ENCODE peak calls at places on chromosomes 5 and 9, in ten cellular contexts. E, G, V, T, N, B, Q, L, W and M are unnamed samples.
A peak's percentile ranks its signal among the peaks of the same experiment; 100 is the strongest.

GRCh38 chr5:37165761-37166160 is 83.4 kb downstream of the CPLANE1 start:
- DNase-seq in E (no peak), G (no peak), V (no peak), T (no peak), N (no peak), B (no peak), Q (no peak), L (no peak), W (no peak), M (no peak)

GRCh38 chr9:110939053-110939452 is 99.2 kb downstream of the LPAR1 start:
- DNase-seq in E (no peak), G (no peak), V (no peak), T (no peak), N (no peak), B (no peak), Q (no peak), L (no peak), W (no peak), M (no peak)

GRCh38 chr9:137708590-137709284 is 89.9 kb downstream of the EHMT1 start:
- DNase-seq in E (no peak), G (peak; percentile 88), V (no peak), T (no peak), N (no peak), B (no peak), Q (no peak), L (no peak), W (no peak), M (peak; percentile 59)

GRCh38 chr9:99178912-99179872 is 42.5 kb downstream of the ALG2 start:
- DNase-seq in E (no peak), G (no peak), V (no peak), T (no peak), N (no peak), B (no peak), Q (no peak), L (no peak), W (no peak), M (no peak)

GRCh38 chr9:126934441-126934840 is 19.9 kb downstream of the RALGPS1 start:
- DNase-seq in E (no peak), G (no peak), V (no peak), T (no peak), N (no peak), B (no peak), Q (no peak), L (no peak), W (no peak), M (no peak)

GRCh38 chr5:103354446-103354845 is 95.9 kb downstream of the MACIR start:
- DNase-seq in E (no peak), G (no peak), V (no peak), T (no peak), N (no peak), B (no peak), Q (no peak), L (no peak), W (no peak), M (no peak)

GRCh38 chr5:67268233-67269011 is 71.8 kb upstream of the CD180 start:
- DNase-seq in E (peak; percentile 88), G (peak; percentile 85), V (peak; percentile 98), T (peak; percentile 83), N (peak; percentile 73), B (no peak), Q (peak; percentile 84), L (no peak), W (peak; percentile 97), M (peak; percentile 93)

GRCh38 chr9:114495992-114496391 is 9.3 kb downstream of the WHRN start:
- DNase-seq in E (no peak), G (no peak), V (no peak), T (no peak), N (no peak), B (no peak), Q (no peak), L (no peak), W (no peak), M (no peak)

GRCh38 chr5:149517461-149518122 is 33.6 kb downstream of the CSNK1A1 start:
- DNase-seq in E (peak; percentile 27), G (no peak), V (no peak), T (no peak), N (no peak), B (no peak), Q (no peak), L (no peak), W (no peak), M (no peak)
- TF ChIP-seq CTCF in E (no peak), G (no peak), V (no peak), T (no peak), N (no peak), B (no peak), Q (no peak), L (no peak), W (no peak), M (no peak)

GRCh38 chr5:117455236-117456233 is 880.9 kb upstream of the SEMA6A start:
- DNase-seq in E (no peak), G (no peak), V (no peak), T (no peak), N (peak; percentile 58), B (no peak), Q (peak; percentile 49), L (no peak), W (no peak), M (no peak)

DNA sequence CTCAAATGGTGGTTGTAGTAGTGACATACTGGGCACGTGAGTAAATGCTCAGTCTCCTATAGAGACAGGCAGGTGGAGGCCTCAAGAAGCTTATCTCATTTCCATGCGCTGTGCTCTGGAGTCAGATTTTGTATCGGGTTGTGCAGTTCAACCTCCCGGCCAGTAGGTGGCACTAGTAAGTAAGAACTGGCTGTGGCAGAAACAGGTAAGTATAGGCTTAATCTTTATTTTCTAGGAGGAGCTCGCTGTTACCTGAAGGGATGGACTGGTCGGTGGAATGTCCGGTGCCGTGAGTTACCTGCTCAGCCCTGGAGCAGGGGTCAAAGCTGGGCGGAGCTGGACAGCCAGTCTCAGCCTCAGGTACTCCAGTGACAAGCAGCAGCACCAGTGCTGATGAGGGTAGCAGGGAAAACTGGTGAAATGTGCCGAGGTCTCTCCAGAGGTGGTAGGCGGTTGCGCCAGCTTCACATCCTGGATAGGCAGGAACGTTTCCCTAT is 880.1 kb upstream of the SEMA6A start:
- DNase-seq in E (no peak), G (peak; percentile 57), V (no peak), T (peak; percentile 46), N (peak; percentile 63), B (peak; percentile 17), Q (peak; percentile 65), L (peak; percentile 35), W (peak; percentile 48), M (peak; percentile 30)
- H3K4me3 ChIP-seq in E (no peak overlapping the region), G (peak overlapping the region; percentile 41), V (no peak overlapping the region), T (no peak overlapping the region), N (peak overlapping the region; percentile 36), B (peak overlapping the region; percentile 5), Q (peak overlapping the region; percentile 50), L (no peak overlapping the region), W (no peak overlapping the region), M (no peak overlapping the region)

GRCh38 chr9:31124389-31124788 is 1260.1 kb upstream of the ACO1 start:
- DNase-seq in E (no peak), G (no peak), V (no peak), T (no peak), N (no peak), B (no peak), Q (no peak), L (no peak), W (no peak), M (no peak)

DNA sequence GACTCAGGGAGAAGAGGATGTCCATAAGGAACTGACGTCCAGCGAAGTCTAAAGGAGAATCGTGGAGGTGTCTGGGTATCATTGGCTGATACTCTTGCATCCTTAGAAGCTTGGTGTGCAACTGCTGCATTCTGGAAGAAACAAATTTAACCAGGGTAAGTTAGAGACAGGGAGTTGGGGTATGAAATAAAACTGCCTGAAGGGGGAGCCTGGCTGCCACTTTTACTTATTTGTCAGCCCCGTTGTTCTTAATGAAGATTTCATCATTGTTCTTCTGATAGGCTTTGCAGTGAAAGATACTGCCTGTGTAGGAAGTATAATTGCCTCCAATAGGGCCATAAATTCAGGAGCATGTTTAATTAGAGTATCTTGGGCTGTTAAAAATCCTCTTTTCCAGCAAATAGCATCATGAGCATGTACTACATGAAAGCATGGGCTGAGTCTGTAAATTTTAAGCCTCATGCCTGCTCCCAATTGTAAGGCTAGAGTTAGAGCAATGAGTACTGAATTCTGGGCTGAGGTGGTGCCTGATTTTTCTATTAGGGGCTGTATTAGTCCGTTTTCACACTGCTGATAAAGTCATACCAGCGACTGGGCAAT is 1264.5 kb upstream of the ACO1 start:
- DNase-seq in E (no peak), G (peak; percentile 50), V (peak; percentile 31), T (peak; percentile 39), N (no peak), B (no peak), Q (no peak), L (no peak), W (no peak), M (no peak)
- TF ChIP-seq CTCF in E (no peak), G (peak; percentile 70), V (peak; percentile 67), T (peak; percentile 48), N (peak; percentile 56), B (peak; percentile 57), Q (no peak), L (peak; percentile 49), W (peak; percentile 51), M (no peak)

DNA sequence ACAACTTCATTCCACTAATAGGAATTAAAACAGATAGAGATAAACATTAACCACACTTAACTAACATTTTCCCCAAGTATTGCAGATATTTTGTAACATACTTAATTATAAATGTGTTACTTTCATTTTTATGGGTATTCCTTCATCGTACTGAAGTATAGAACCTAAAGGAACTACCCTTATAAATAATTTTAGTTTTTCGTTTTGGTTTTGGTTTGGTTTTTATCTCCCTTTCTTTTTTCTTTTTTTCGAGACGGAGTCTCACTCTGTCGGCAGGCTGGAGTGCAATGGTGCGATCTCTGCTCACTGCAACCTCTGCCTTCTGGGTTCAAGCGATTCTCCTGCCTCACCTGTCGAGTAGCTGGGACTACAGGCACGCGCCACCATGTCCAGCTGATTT is 60.1 kb upstream of the LMNB1 start:
- DNase-seq in E (no peak), G (no peak), V (no peak), T (no peak), N (no peak), B (no peak), Q (no peak), L (no peak), W (no peak), M (no peak)
- H3K4me3 ChIP-seq in E (no peak overlapping the region), G (no peak overlapping the region), V (no peak overlapping the region), T (no peak overlapping the region), N (no peak overlapping the region), B (no peak overlapping the region), Q (no peak overlapping the region), L (no peak overlapping the region), W (no peak overlapping the region), M (no peak overlapping the region)

GRCh38 chr9:74824654-74825053 is 63.1 kb downstream of the TRPM6 start:
- DNase-seq in E (peak; percentile 7), G (peak; percentile 36), V (no peak), T (peak; percentile 88), N (no peak), B (no peak), Q (no peak), L (no peak), W (peak; percentile 48), M (no peak)
- TF ChIP-seq CTCF in E (no peak), G (no peak), V (no peak), T (no peak), N (no peak), B (no peak), Q (no peak), L (no peak), W (no peak), M (no peak)

GRCh38 chr9:61634192-61634591 is 444.4 kb downstream of the SPATA31A7 start:
- DNase-seq in E (no peak), G (no peak), V (no peak), T (no peak), N (no peak), B (no peak), Q (no peak), L (no peak), W (no peak), M (no peak)
- H3K4me3 ChIP-seq in E (no peak overlapping the region), G (no peak overlapping the region), V (no peak overlapping the region), T (no peak overlapping the region), N (no peak overlapping the region), B (no peak overlapping the region), Q (no peak overlapping the region), L (no peak overlapping the region), W (no peak overlapping the region), M (no peak overlapping the region)